ENCODE peak calls at places on chromosomes 7 and 10, in six cellular contexts. K, S, R, Q, A and V are unnamed samples.

GRCh38 chr7:45971661-45972175 is 50.6 kb upstream of the IGFBP3 start:
- DNase-seq in K (no peak), S (no peak), R (no peak), Q (no peak), A (no peak), V (no peak)

GRCh38 chr7:82360591-82361386 is 82.8 kb downstream of the CACNA2D1 start:
- DNase-seq in K (no peak), S (no peak), R (no peak), Q (no peak), A (no peak), V (no peak)

GRCh38 chr7:18177815-18178660 is 150.4 kb upstream of the PRPS1L1 start:
- DNase-seq in K (no peak), S (peak), R (no peak), Q (peak), A (no peak), V (peak)

GRCh38 chr7:152341039-152341913 is 94.5 kb downstream of the KMT2C start:
- DNase-seq in K (no peak), S (peak), R (peak), Q (no peak), A (peak), V (no peak)

GRCh38 chr10:96690755-96691730 is 29.3 kb downstream of the PIK3AP1 start:
- DNase-seq in K (no peak), S (no peak), R (no peak), Q (no peak), A (peak), V (no peak)

GRCh38 chr7:94395141-94396041 is 696 bp downstream of the COL1A2 start:
- DNase-seq in K (no peak), S (peak), R (peak), Q (no peak), A (peak), V (peak)

GRCh38 chr7:54581511-54581910 is 39.3 kb downstream of the VSTM2A start:
- DNase-seq in K (no peak), S (no peak), R (peak), Q (no peak), A (peak), V (no peak)

GRCh38 chr7:122135275-122135674 is 8.8 kb downstream of the AASS start:
- DNase-seq in K (no peak), S (no peak), R (peak), Q (no peak), A (no peak), V (no peak)

GRCh38 chr10:131212763-131213325 is 98.7 kb downstream of the TCERG1L start:
- DNase-seq in K (no peak), S (no peak), R (no peak), Q (peak), A (no peak), V (no peak)

GRCh38 chr7:70383947-70384475 is 747.9 kb upstream of the GALNT17 start:
- DNase-seq in K (no peak), S (no peak), R (no peak), Q (no peak), A (no peak), V (no peak)

GRCh38 chr7:99011706-99012404 is 132.1 kb downstream of the SMURF1 start:
- DNase-seq in K (no peak), S (no peak), R (no peak), Q (no peak), A (no peak), V (no peak)

GRCh38 chr7:143216151-143216550 is 5.7 kb upstream of the TAS2R40 start:
- DNase-seq in K (no peak), S (no peak), R (peak), Q (no peak), A (peak), V (no peak)

GRCh38 chr7:36175872-36176271 is 22.8 kb downstream of the EEPD1 start:
- DNase-seq in K (no peak), S (no peak), R (no peak), Q (peak), A (no peak), V (peak)

GRCh38 chr7:116593359-116594075 is 68.7 kb downstream of the CAV1 start:
- DNase-seq in K (no peak), S (no peak), R (no peak), Q (no peak), A (no peak), V (no peak)

GRCh38 chr10:7475046-7475860 is 64.4 kb upstream of the SFMBT2 start:
- DNase-seq in K (no peak), S (peak), R (no peak), Q (no peak), A (no peak), V (no peak)

GRCh38 chr7:81447351-81447952 is 322.4 kb downstream of the HGF start:
- DNase-seq in K (no peak), S (peak), R (peak), Q (no peak), A (peak), V (peak)

GRCh38 chr7:74375726-74376220 is 77.9 kb upstream of the GTF2IRD1 start:
- DNase-seq in K (no peak), S (no peak), R (no peak), Q (no peak), A (no peak), V (no peak)

GRCh38 chr7:74371381-74372059 is 82.2 kb upstream of the GTF2IRD1 start:
- DNase-seq in K (no peak), S (peak), R (no peak), Q (no peak), A (no peak), V (no peak)

GRCh38 chr7:74373536-74373935 is 80.2 kb upstream of the GTF2IRD1 start:
- DNase-seq in K (no peak), S (no peak), R (no peak), Q (no peak), A (no peak), V (no peak)

GRCh38 chr7:74372060-74372408 is 81.7 kb upstream of the GTF2IRD1 start:
- DNase-seq in K (no peak), S (no peak), R (no peak), Q (no peak), A (no peak), V (no peak)

GRCh38 chr7:74372511-74373111 is 81.1 kb upstream of the GTF2IRD1 start:
- DNase-seq in K (no peak), S (peak), R (no peak), Q (no peak), A (no peak), V (no peak)
- H3K27ac ChIP-seq in K (no peak), S (no peak), R (no peak), Q (no peak), A (no peak), V (no peak)

GRCh38 chr7:150325110-150325611 is 1.8 kb upstream of the ACTR3C start:
- DNase-seq in K (no peak), S (peak), R (no peak), Q (peak), A (no peak), V (peak)
- H3K27ac ChIP-seq in K (no peak), S (no peak), R (no peak), Q (peak), A (no peak), V (peak)

GRCh38 chr7:66099232-66099550 is 15.5 kb upstream of the CRCP start:
- DNase-seq in K (no peak), S (peak), R (no peak), Q (no peak), A (no peak), V (no peak)

GRCh38 chr7:66095010-66095409 is 19.4 kb downstream of the ASL start:
- DNase-seq in K (no peak), S (no peak), R (no peak), Q (no peak), A (no peak), V (no peak)

GRCh38 chr7:66099551-66100407 is 14.9 kb upstream of the CRCP start:
- DNase-seq in K (peak), S (peak), R (peak), Q (peak), A (peak), V (peak)

GRCh38 chr7:66105263-66105748 is 9.3 kb upstream of the CRCP start:
- DNase-seq in K (no peak), S (no peak), R (no peak), Q (no peak), A (no peak), V (no peak)

GRCh38 chr7:66100408-66101050 is 14.1 kb upstream of the CRCP start:
- DNase-seq in K (no peak), S (no peak), R (no peak), Q (no peak), A (peak), V (no peak)
- H3K27ac ChIP-seq in K (peak), S (no peak), R (peak), Q (peak), A (peak), V (no peak)

DNA sequence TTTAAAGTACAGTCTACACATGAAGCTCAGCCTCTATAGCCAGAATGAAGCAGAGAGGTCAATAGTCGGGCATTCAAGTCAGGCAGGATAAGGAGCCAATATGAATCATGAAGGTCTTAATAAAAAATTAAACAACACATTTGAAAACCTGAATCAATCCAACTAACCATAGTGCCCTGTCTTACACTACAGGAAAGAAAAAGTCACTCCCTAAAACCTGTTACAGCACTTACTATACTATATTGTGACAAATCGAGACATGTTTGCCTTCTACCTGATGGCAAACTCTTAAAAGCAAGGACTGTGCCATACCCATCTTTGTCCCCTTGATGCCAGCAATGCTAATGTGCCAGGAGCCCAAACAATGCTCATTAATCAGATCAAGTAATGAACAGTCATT is 117.6 kb downstream of the HTR7 start:
- DNase-seq in K (no peak), S (no peak), R (no peak), Q (no peak), A (no peak), V (no peak)
- H3K27ac ChIP-seq in K (no peak), S (no peak), R (no peak), Q (no peak), A (no peak), V (no peak)

GRCh38 chr10:3124412-3125175 is 48.0 kb downstream of the PITRM1 start:
- DNase-seq in K (no peak), S (no peak), R (no peak), Q (no peak), A (no peak), V (no peak)

GRCh38 chr10:3125527-3126170 is 46.9 kb downstream of the PITRM1 start:
- DNase-seq in K (no peak), S (no peak), R (no peak), Q (no peak), A (no peak), V (no peak)

GRCh38 chr10:3127921-3128320 is 44.7 kb downstream of the PITRM1 start:
- DNase-seq in K (no peak), S (no peak), R (no peak), Q (no peak), A (no peak), V (no peak)

GRCh38 chr10:3126741-3127342 is 45.7 kb downstream of the PITRM1 start:
- DNase-seq in K (no peak), S (peak), R (no peak), Q (no peak), A (no peak), V (no peak)

GRCh38 chr10:3126249-3126648 is 46.3 kb downstream of the PITRM1 start:
- DNase-seq in K (no peak), S (no peak), R (no peak), Q (no peak), A (no peak), V (no peak)
- H3K27ac ChIP-seq in K (no peak), S (peak), R (no peak), Q (no peak), A (no peak), V (no peak)

GRCh38 chr10:102675151-102675886 is 31.0 kb downstream of the TRIM8 start:
- DNase-seq in K (no peak), S (no peak), R (peak), Q (no peak), A (no peak), V (no peak)
- H3K27ac ChIP-seq in K (peak), S (peak), R (peak), Q (peak), A (peak), V (no peak)